ENCODE peak calls at places on chromosomes 12 and 14, in seven cellular contexts. W is A549, B is HepG2, F is SK-N-SH, M is K562, P is HCT116, X is GM23338. Z is an unnamed sample.
A peak's percentile ranks its signal among the peaks of the same experiment; 100 is the strongest.

GRCh38 chr12:105935106-105935505 is 203.6 kb downstream of the NUAK1 start:
- DNase-seq in P (no peak), B (no peak), W (no peak), M (no peak), X (no peak), F (no peak), Z (no peak)

GRCh38 chr14:100221419-100222218 is 17.3 kb upstream of the YY1 start:
- DNase-seq in P (no peak), F (no peak), W (no peak), B (peak; percentile 77), M (peak; percentile 28), X (peak; percentile 91), Z (no peak)

GRCh38 chr14:76181546-76181945 is 29.8 kb downstream of the GPATCH2L start:
- DNase-seq in B (peak; percentile 12), M (peak; percentile 15), F (peak; percentile 18), W (peak; percentile 15), X (peak; percentile 31), P (no peak), Z (no peak)

GRCh38 chr14:100146548-100147091 is 12.8 kb downstream of the DEGS2 start:
- DNase-seq in B (no peak), P (no peak), F (no peak), W (no peak), M (no peak), X (no peak), Z (no peak)

GRCh38 chr12:77893918-77894317 is 63.2 kb downstream of the NAV3 start:
- DNase-seq in W (peak; percentile 86), M (no peak), X (peak; percentile 39), P (peak; percentile 87), B (peak; percentile 17), F (no peak), Z (peak; percentile 28)

GRCh38 chr12:123532808-123533649 is 490 bp downstream of the RILPL1 start:
- DNase-seq in B (peak; percentile 27), W (peak; percentile 67), X (peak; percentile 76), M (peak; percentile 56), P (no peak), F (no peak), Z (no peak)

GRCh38 chr12:131564843-131565242 is 146.0 kb upstream of the SFSWAP start:
- DNase-seq in X (no peak), W (no peak), B (no peak), M (no peak), P (no peak), F (no peak), Z (no peak)

GRCh38 chr12:20123465-20123864 is 244.9 kb upstream of the PDE3A start:
- DNase-seq in B (peak; percentile 1), P (no peak), W (no peak), F (no peak), M (no peak), X (no peak), Z (no peak)

GRCh38 chr14:96455588-96455987 is 46.6 kb upstream of the PAPOLA start:
- DNase-seq in B (no peak), M (no peak), X (no peak), P (no peak), W (no peak), F (no peak), Z (no peak)

GRCh38 chr12:125633686-125634085 is 568.5 kb downstream of the AACS start:
- DNase-seq in M (no peak), W (no peak), F (no peak), B (no peak), P (no peak), X (no peak), Z (no peak)

GRCh38 chr14:84894254-84894653 is 635.7 kb upstream of the FLRT2 start:
- DNase-seq in F (no peak), B (no peak), P (no peak), X (no peak), W (no peak), M (no peak), Z (no peak)

GRCh38 chr12:27710592-27711311 is at the start of gene MRPS35:
- DNase-seq in X (peak; percentile 88), M (peak; percentile 84), W (peak; percentile 96), B (peak; percentile 72), P (peak; percentile 80), F (peak; percentile 91), Z (peak; percentile 83)

GRCh38 chr14:74630881-74631690 is 19.0 kb upstream of the LTBP2 start:
- DNase-seq in X (no peak), W (no peak), F (no peak), M (no peak), B (no peak), P (no peak), Z (no peak)

GRCh38 chr12:87266305-87266704 is 762.9 kb downstream of the C12orf50 start:
- DNase-seq in W (peak; percentile 27), F (no peak), M (no peak), P (no peak), X (peak; percentile 40), B (peak; percentile 1), Z (no peak)

GRCh38 chr14:30550335-30550734 is 8.6 kb upstream of the G2E3 start:
- DNase-seq in M (no peak), B (no peak), P (no peak), F (no peak), X (no peak), W (no peak), Z (no peak)

GRCh38 chr12:43273467-43273866 is 278.5 kb downstream of the ADAMTS20 start:
- DNase-seq in W (no peak), X (no peak), M (no peak), B (no peak), F (no peak), P (no peak), Z (no peak)

GRCh38 chr12:24500466-24501232 is 448.3 kb downstream of the BCAT1 start:
- DNase-seq in X (peak; percentile 4), B (no peak), M (no peak), P (no peak), F (peak; percentile 45), W (no peak), Z (no peak)

GRCh38 chr12:93089805-93090569 is 160.9 kb upstream of the EEA1 start:
- DNase-seq in B (no peak), P (peak; percentile 89), M (peak; percentile 51), W (peak; percentile 83), F (no peak), X (no peak), Z (peak; percentile 72)

GRCh38 chr14:52142504-52142903 is 73.6 kb upstream of the NID2 start:
- DNase-seq in M (no peak), X (no peak), W (no peak), B (no peak), P (no peak), F (no peak), Z (no peak)

GRCh38 chr12:111148005-111148404 is 220.9 kb downstream of the PHETA1 start:
- DNase-seq in F (no peak), P (no peak), W (no peak), X (no peak), B (no peak), M (no peak), Z (no peak)

GRCh38 chr12:96398422-96399080 is 1.7 kb downstream of the CDK17 start:
- DNase-seq in F (no peak), B (peak; percentile 7), P (no peak), W (no peak), M (no peak), X (no peak), Z (no peak)

GRCh38 chr14:29242755-29243340 is 476.3 kb downstream of the FOXG1 start:
- DNase-seq in F (no peak), B (no peak), W (no peak), P (no peak), M (no peak), X (no peak), Z (no peak)

GRCh38 chr12:131896080-131896810 is 1.8 kb downstream of the ULK1 start:
- DNase-seq in P (peak; percentile 70), F (peak; percentile 92), W (peak; percentile 94), X (peak; percentile 91), M (peak; percentile 78), B (peak; percentile 83), Z (no peak)

GRCh38 chr12:60172696-60173095 is 576.9 kb downstream of the SLC16A7 start:
- DNase-seq in P (no peak), M (no peak), F (no peak), W (no peak), B (no peak), X (no peak), Z (no peak)

GRCh38 chr12:121795029-121795977 is 1.8 kb upstream of the RHOF start:
- DNase-seq in F (peak; percentile 86), P (peak; percentile 76), X (peak; percentile 87), W (peak; percentile 90), B (peak; percentile 83), M (peak; percentile 65), Z (no peak)

DNA sequence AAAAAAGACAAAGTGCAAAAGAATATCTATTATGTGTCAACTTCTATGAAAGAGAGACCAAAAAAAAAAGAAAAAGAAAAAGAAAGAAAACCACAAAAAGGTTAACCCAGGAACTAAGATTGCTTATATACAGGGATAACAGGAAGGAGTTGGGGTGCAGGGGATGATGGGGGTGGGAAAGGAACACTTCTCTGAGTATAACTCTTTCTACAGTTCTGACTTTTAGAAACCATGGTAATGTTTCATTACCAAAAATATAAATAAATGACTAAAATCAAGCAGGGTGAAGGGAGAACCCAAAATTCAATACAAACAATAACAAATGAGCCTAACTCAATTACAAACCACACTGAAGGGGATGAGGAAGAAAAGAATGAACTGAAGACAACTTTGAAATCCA is 9.1 kb downstream of the IFNG-AS1 start:
- DNase-seq in F (no peak), X (no peak), W (no peak), P (no peak), B (no peak), M (no peak), Z (no peak)
- TF ChIP-seq REST in F (no peak), X (no peak), W (no peak), P (no peak), B (no peak), M (no peak), Z (no peak)

GRCh38 chr12:31322651-31323248 is 3.2 kb downstream of the SINHCAF start:
- DNase-seq in F (no peak), P (no peak), W (peak; percentile 43), X (peak; percentile 51), B (no peak), M (no peak), Z (no peak)
- H3K4me1 ChIP-seq in F (peaks cover 10% of the 10 kb centered on the region), P (peaks cover 24% of the 10 kb centered on the region), W (peaks cover 58% of the 10 kb centered on the region), X (peaks cover 60% of the 10 kb centered on the region), B (peaks cover 64% of the 10 kb centered on the region), M (peaks cover 47% of the 10 kb centered on the region), Z (peaks cover 59% of the 10 kb centered on the region)

DNA sequence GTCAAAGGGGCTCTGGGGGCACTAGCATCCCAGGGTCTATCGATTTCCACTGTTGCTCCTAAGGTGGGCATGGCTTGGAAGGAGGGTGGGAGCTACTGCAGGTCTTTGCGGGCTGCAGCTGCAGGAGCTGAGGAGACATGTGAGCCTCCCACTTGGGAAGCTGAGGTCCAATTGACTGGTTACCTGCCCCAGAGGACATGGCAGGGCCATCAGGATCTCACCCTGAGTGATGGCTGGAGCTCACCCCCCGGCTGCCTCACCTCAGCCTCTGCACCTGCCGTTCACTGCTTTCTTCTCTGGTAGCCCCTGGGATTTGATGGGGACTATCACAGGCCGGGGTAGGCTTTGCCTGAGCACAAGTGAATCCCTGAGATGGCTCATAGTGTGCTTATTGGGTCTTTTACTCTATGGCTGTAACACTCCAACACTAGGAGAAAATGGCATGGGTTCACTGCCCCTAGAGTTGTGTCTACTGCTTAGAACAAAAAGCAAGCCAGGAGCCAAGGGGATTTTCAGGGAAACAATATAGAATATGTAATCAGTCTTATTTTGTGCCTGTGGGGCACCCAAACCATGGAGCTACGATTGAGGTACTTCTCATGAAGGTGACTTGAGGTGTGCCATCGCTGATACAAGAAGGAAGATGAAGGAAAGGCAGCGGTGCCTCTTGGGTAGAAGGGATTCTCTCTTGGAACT is 3.2 kb upstream of the KRT4 start:
- DNase-seq in W (no peak), F (no peak), B (no peak), M (no peak), P (no peak), X (no peak), Z (no peak)
- TF ChIP-seq REST in W (no peak), F (no peak), B (no peak), M (no peak), P (no peak), X (no peak), Z (no peak)

GRCh38 chr12:69903548-69903947 is 78.5 kb downstream of the MYRFL start:
- DNase-seq in M (no peak), X (no peak), B (no peak), P (no peak), F (peak; percentile 49), W (no peak), Z (no peak)
- H3K4me1 ChIP-seq in M (no peaks in the 10 kb centered on the region), X (peaks cover 4% of the 10 kb centered on the region), B (no peaks in the 10 kb centered on the region), P (no peaks in the 10 kb centered on the region), F (peaks cover 11% of the 10 kb centered on the region), W (no peaks in the 10 kb centered on the region), Z (no peaks in the 10 kb centered on the region)

Z was measured in Panc1.